ENCODE peak calls at places on chromosomes 6 and 20, in five cellular contexts. T, G, P, B and C are unnamed samples.

GRCh38 chr6:1701668-1702353 is 92.1 kb downstream of the FOXC1 start:
- DNase-seq in T (no peak), P (peak), G (peak), B (peak), C (no peak)

GRCh38 chr6:34792605-34793500 is 970 bp downstream of the BLTP3A start:
- DNase-seq in B (peak), P (peak), G (peak), T (no peak), C (no peak)

GRCh38 chr20:32536861-32537656 is 48.1 kb downstream of the NOL4L start:
- DNase-seq in P (no peak), T (peak), G (no peak), B (no peak), C (no peak)

GRCh38 chr6:40896696-40897095 is 142.3 kb downstream of the UNC5CL start:
- DNase-seq in T (no peak), P (no peak), B (no peak), G (no peak), C (no peak)

GRCh38 chr6:97591955-97592354 is 308.9 kb upstream of the MMS22L start:
- DNase-seq in T (no peak), P (no peak), B (no peak), G (no peak), C (no peak)

GRCh38 chr6:20631525-20631924 is 97.3 kb downstream of the CDKAL1 start:
- DNase-seq in T (no peak), P (no peak), B (peak), G (no peak), C (no peak)

GRCh38 chr6:151721141-151721540 is 86.3 kb upstream of the ESR1 start:
- DNase-seq in P (no peak), T (no peak), B (no peak), G (no peak), C (no peak)

GRCh38 chr20:54197621-54198604 is 10.0 kb upstream of the PFDN4 start:
- DNase-seq in P (no peak), B (no peak), G (no peak), T (no peak), C (no peak)

GRCh38 chr20:48405909-48406308 is 421.9 kb downstream of the PREX1 start:
- DNase-seq in G (no peak), T (no peak), B (peak), P (no peak), C (no peak)

GRCh38 chr6:129251669-129252376 is 368.9 kb downstream of the LAMA2 start:
- DNase-seq in P (peak), T (no peak), G (no peak), B (no peak), C (no peak)
- TF ChIP-seq CTCF in P (peak), T (peak), G (peak), B (peak), C (peak)

DNA sequence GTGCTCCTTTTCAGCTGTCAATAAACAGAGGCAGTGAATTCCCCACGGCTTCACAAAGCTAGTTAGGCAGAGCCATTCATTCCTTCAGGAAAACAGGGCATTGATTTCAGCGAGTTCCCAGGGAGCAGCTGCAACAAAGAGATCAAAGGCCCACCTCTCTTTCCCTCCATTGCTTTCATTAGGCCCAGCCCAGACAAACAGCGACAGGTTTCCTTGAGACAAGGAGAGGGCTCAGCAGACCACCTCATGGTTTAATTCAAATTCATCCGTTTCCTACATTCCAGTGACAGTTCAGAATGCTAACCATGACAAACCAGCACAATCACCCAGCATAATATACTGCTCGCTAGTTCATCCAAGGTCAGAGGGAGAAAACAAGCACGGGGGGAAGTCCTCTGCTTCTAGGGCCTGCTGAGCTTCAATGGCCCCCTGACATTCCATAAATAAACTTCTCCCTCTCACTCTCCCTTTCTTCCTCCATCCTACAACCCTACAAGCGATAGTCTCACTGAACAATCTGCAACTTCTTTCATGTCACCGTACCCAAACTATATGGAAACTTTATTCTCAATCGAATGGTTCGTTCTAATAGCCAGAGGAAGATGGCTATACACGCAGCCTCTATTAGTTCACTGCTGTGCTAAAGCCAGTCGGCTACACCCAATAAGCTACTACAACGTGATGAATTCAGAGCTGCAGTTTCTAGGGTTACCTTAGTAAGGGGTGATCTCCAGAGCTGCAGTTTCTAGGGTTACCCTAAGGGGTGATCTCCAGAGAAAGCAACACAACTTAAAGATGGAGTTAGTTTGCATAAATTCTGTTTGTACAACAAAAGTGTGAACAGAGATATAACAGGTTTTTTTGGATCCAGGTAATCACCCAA is 34.7 kb downstream of the PLAGL1 start:
- DNase-seq in T (no peak), G (no peak), P (no peak), B (no peak), C (no peak)
- H3K27ac ChIP-seq in T (no peak), G (no peak), P (no peak), B (no peak), C (no peak)

GRCh38 chr6:49964064-49964463 is at the start of gene DEFB114:
- DNase-seq in G (no peak), P (no peak), T (no peak), B (no peak), C (no peak)

GRCh38 chr6:49969588-49969987 is at the start of gene DEFB113:
- DNase-seq in G (no peak), T (no peak), P (no peak), B (no peak), C (no peak)

GRCh38 chr6:49966823-49967222 is 2.6 kb downstream of the DEFB113 start:
- DNase-seq in B (no peak), G (no peak), P (no peak), T (no peak), C (no peak)

DNA sequence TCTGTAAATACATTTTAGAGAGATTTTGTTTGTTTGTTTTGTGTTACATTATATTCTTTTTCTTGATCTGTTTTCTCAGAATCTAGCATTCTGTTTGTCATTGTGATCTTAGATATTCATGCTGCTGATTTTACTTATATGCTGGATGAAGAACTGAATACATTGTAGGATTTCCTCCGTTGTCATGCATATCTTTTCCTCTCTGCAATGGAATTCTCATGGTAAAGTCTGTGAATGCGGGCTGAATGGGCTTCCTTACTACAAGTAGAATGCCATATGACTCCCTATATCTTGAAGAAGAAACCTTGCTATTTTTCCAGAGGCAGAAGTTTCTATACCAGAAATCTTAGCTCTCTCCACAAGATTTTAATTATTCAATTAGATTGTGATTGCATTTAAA is 2.4 kb upstream of the DEFB114 start:
- DNase-seq in G (no peak), T (no peak), P (no peak), B (no peak), C (no peak)
- H3K4me3 ChIP-seq in G (no peak), T (no peak), P (no peak), B (no peak), C (no peak)

GRCh38 chr6:104859225-104860146 is at the start of gene HACE1:
- DNase-seq in T (peak), B (peak), P (peak), G (peak), C (peak)
- TF ChIP-seq CTCF in T (no peak), B (peak), P (no peak), G (peak), C (peak)

DNA sequence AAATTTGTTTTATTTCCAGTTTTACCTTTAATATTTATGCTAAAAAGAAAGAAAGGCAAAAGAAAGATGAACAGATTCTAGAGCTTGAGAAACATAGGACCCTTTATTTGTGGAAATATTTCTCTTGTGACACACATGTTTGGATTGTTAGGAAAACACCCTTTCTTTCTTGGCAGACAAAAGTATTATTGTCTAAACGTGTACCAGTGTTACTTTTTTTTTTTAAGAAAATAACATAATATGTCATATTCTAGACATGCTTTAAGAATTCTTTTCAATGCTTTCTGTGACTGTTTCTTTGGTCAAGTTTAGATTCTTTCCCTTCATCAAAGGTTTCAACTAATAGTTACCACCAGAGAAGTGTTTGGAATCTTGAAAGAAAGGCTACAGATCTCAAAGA is 183.4 kb upstream of the CNR1 start:
- DNase-seq in T (no peak), G (no peak), P (no peak), B (no peak), C (no peak)
- H3K27ac ChIP-seq in T (no peak), G (no peak), P (no peak), B (no peak), C (no peak)

GRCh38 chr6:43189905-43190304 is 7.9 kb downstream of the CUL9 start:
- DNase-seq in P (no peak), G (no peak), T (no peak), B (no peak), C (no peak)

GRCh38 chr6:43193929-43194328 is 11.9 kb downstream of the CUL9 start:
- DNase-seq in G (no peak), T (no peak), B (no peak), P (no peak), C (no peak)

GRCh38 chr6:43188426-43188825 is 6.4 kb downstream of the CUL9 start:
- DNase-seq in T (no peak), G (no peak), B (no peak), P (no peak), C (no peak)

GRCh38 chr6:43196337-43196736 is 14.3 kb downstream of the CUL9 start:
- DNase-seq in P (no peak), B (no peak), G (no peak), T (no peak), C (no peak)

DNA sequence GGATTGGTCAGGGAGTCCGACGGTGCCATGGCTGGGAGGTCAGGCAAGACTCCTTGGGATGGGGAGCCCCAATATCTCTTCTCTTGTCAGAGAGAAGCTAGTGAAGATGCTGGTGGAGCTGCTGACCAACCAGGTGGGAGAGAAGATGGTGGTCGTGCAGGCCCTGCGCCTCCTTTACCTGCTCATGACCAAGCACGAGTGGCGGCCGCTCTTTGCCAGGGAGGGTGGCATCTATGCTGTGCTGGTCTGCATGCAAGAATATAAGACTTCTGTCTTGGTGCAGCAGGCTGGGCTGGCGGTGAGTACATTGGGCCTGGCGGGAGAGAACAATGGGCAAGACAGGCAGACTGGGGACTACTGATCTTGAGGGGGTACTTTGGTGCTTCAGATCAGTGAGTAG is 10.9 kb downstream of the CUL9 start:
- DNase-seq in P (no peak), T (no peak), G (no peak), B (no peak), C (no peak)
- H3K4me3 ChIP-seq in P (no peak), T (no peak), G (no peak), B (no peak), C (no peak)

GRCh38 chr20:57893364-57894001 is 183.7 kb upstream of the PMEPA1 start:
- DNase-seq in P (no peak), B (no peak), T (no peak), G (no peak), C (no peak)

GRCh38 chr20:57894096-57894495 is 184.3 kb upstream of the PMEPA1 start:
- DNase-seq in G (no peak), P (no peak), B (no peak), T (no peak), C (no peak)

GRCh38 chr20:57895161-57895855 is 185.5 kb upstream of the PMEPA1 start:
- DNase-seq in T (no peak), P (no peak), G (no peak), B (no peak), C (no peak)

GRCh38 chr20:57896017-57896416 is 186.2 kb upstream of the PMEPA1 start:
- DNase-seq in B (no peak), P (no peak), G (no peak), T (no peak), C (no peak)

GRCh38 chr20:57894522-57894921 is 184.7 kb upstream of the PMEPA1 start:
- DNase-seq in B (no peak), T (no peak), P (no peak), G (no peak), C (no peak)
- TF ChIP-seq CTCF in B (no peak), T (no peak), P (no peak), G (no peak), C (no peak)

DNA sequence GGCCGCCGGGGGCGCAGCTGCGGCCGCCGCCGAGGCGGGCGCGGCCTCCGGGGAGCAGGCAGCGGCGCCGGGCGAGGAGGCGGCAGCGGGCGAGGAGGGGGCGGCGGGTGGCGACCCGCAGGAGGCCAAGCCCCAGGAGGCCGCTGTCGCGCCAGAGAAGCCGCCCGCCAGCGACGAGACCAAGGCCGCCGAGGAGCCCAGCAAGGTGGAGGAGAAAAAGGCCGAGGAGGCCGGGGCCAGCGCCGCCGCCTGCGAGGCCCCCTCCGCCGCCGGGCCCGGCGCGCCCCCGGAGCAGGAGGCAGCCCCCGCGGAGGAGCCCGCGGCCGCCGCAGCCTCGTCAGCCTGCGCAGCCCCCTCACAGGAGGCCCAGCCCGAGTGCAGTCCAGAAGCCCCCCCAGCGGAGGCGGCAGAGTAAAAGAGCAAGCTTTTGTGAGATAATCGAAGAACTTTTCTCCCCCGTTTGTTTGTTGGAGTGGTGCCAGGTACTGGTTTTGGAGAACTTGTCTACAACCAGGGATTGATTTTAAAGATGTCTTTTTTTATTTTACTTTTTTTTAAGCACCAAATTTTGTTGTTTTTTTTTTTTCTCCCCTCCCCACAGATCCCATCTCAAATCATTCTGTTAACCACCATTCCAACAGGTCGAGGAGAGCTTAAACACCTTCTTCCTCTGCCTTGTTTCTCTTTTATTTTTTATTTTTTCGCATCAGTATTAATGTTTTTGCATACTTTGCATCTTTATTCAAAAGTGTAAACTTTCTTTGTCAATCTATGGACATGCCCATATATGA is 3.2 kb downstream of the MARCKS start:
- DNase-seq in P (peak), T (no peak), B (peak), G (peak), C (no peak)
- H3K27ac ChIP-seq in P (peak), T (no peak), B (peak), G (peak), C (peak)

GRCh38 chr6:37168163-37168758 is 1.7 kb upstream of the PIM1 start:
- DNase-seq in B (no peak), P (no peak), T (no peak), G (no peak), C (no peak)
- H3K4me3 ChIP-seq in B (no peak), P (peak), T (no peak), G (no peak), C (no peak)